ENCODE peak calls at places on chromosome 10, in six cellular contexts. One of them, this sample, is unnamed.
A peak's percentile ranks its signal among the peaks of the same experiment; 100 is the strongest.

GRCh38 chr10:47303866-47304265 is 3.9 kb downstream of the GDF10 start:
- DNase-seq in mesendoderm: no peak
- DNase-seq in right cardiac atrium: no peak
- DNase-seq in WERI-Rb-1: no peak
- DNase-seq in upper lobe of right lung: no peak
- DNase-seq in left ventricle myocardium inferior: no peak
- DNase-seq in this sample: no peak

GRCh38 chr10:110919971-110920881 is 822 bp downstream of the SHOC2 start:
- DNase-seq in mesendoderm: peak; percentile 80
- DNase-seq in right cardiac atrium: peak; percentile 49
- DNase-seq in WERI-Rb-1: peak; percentile 46
- DNase-seq in upper lobe of right lung: peak; percentile 75
- DNase-seq in left ventricle myocardium inferior: no peak
- DNase-seq in this sample: no peak

GRCh38 chr10:77641788-77642397 is 4.3 kb upstream of the KCNMA1 start:
- DNase-seq in mesendoderm: peak; percentile 74
- DNase-seq in right cardiac atrium: peak; percentile 35
- DNase-seq in WERI-Rb-1: peak; percentile 71
- DNase-seq in upper lobe of right lung: no peak
- DNase-seq in left ventricle myocardium inferior: no peak
- DNase-seq in this sample: peak; percentile 88

GRCh38 chr10:50538473-50539398 is 85.0 kb downstream of the SGMS1 start:
- DNase-seq in mesendoderm: no peak
- DNase-seq in right cardiac atrium: peak; percentile 30
- DNase-seq in WERI-Rb-1: no peak
- DNase-seq in upper lobe of right lung: no peak
- DNase-seq in left ventricle myocardium inferior: no peak
- DNase-seq in this sample: no peak

GRCh38 chr10:29807407-29807806 is 172.6 kb upstream of the SVIL start:
- DNase-seq in mesendoderm: no peak
- DNase-seq in right cardiac atrium: no peak
- DNase-seq in WERI-Rb-1: no peak
- DNase-seq in upper lobe of right lung: no peak
- DNase-seq in left ventricle myocardium inferior: no peak
- DNase-seq in this sample: no peak

GRCh38 chr10:69491611-69492010 is 40.3 kb downstream of the TSPAN15 start:
- DNase-seq in mesendoderm: no peak
- DNase-seq in right cardiac atrium: no peak
- DNase-seq in WERI-Rb-1: no peak
- DNase-seq in upper lobe of right lung: peak; percentile 55
- DNase-seq in left ventricle myocardium inferior: no peak
- DNase-seq in this sample: peak; percentile 47

GRCh38 chr10:12445701-12446334 is 96.5 kb downstream of the CAMK1D start:
- DNase-seq in mesendoderm: no peak
- DNase-seq in right cardiac atrium: no peak
- DNase-seq in WERI-Rb-1: no peak
- DNase-seq in upper lobe of right lung: no peak
- DNase-seq in left ventricle myocardium inferior: no peak
- DNase-seq in this sample: no peak

GRCh38 chr10:52383088-52383487 is 69.0 kb downstream of the DKK1 start:
- DNase-seq in mesendoderm: no peak
- DNase-seq in right cardiac atrium: no peak
- DNase-seq in WERI-Rb-1: no peak
- DNase-seq in upper lobe of right lung: no peak
- DNase-seq in left ventricle myocardium inferior: no peak
- DNase-seq in this sample: no peak

GRCh38 chr10:22816298-22816653 is 101.9 kb upstream of the PIP4K2A start:
- DNase-seq in mesendoderm: no peak
- DNase-seq in right cardiac atrium: no peak
- DNase-seq in WERI-Rb-1: no peak
- DNase-seq in upper lobe of right lung: no peak
- DNase-seq in left ventricle myocardium inferior: no peak
- DNase-seq in this sample: peak; percentile 31

GRCh38 chr10:70668454-70668970 is 3.8 kb upstream of the ADAMTS14 start:
- DNase-seq in mesendoderm: no peak
- DNase-seq in right cardiac atrium: no peak
- DNase-seq in WERI-Rb-1: no peak
- DNase-seq in upper lobe of right lung: no peak
- DNase-seq in left ventricle myocardium inferior: no peak
- DNase-seq in this sample: no peak

GRCh38 chr10:35195361-35196306 is 69.0 kb downstream of the CREM start:
- DNase-seq in mesendoderm: peak; percentile 92
- DNase-seq in right cardiac atrium: peak; percentile 77
- DNase-seq in WERI-Rb-1: peak; percentile 55
- DNase-seq in upper lobe of right lung: no peak
- DNase-seq in left ventricle myocardium inferior: peak; percentile 41
- DNase-seq in this sample: peak; percentile 53

GRCh38 chr10:83562381-83562780 is 576.9 kb upstream of the GHITM start:
- DNase-seq in mesendoderm: peak; percentile 65
- DNase-seq in right cardiac atrium: no peak
- DNase-seq in WERI-Rb-1: no peak
- DNase-seq in upper lobe of right lung: no peak
- DNase-seq in left ventricle myocardium inferior: no peak
- DNase-seq in this sample: no peak

GRCh38 chr10:49298990-49299815 is at the start of gene C10orf71:
- DNase-seq in mesendoderm: peak; percentile 64
- DNase-seq in right cardiac atrium: no peak
- DNase-seq in WERI-Rb-1: no peak
- DNase-seq in upper lobe of right lung: no peak
- DNase-seq in left ventricle myocardium inferior: peak; percentile 38
- DNase-seq in this sample: no peak

GRCh38 chr10:99711129-99711719 is 20.7 kb downstream of the COX15 start:
- DNase-seq in mesendoderm: peak; percentile 59
- DNase-seq in right cardiac atrium: no peak
- DNase-seq in WERI-Rb-1: peak; percentile 33
- DNase-seq in upper lobe of right lung: no peak
- DNase-seq in left ventricle myocardium inferior: no peak
- DNase-seq in this sample: no peak

GRCh38 chr10:70575874-70576802 is 26.4 kb downstream of the PRF1 start:
- DNase-seq in mesendoderm: peak; percentile 26
- DNase-seq in right cardiac atrium: peak; percentile 57
- DNase-seq in WERI-Rb-1: no peak
- DNase-seq in upper lobe of right lung: peak; percentile 73
- DNase-seq in left ventricle myocardium inferior: peak; percentile 57
- DNase-seq in this sample: no peak

GRCh38 chr10:130141878-130142277 is 5.7 kb downstream of the GLRX3 start:
- DNase-seq in mesendoderm: peak; percentile 52
- DNase-seq in right cardiac atrium: no peak
- DNase-seq in WERI-Rb-1: no peak
- DNase-seq in upper lobe of right lung: no peak
- DNase-seq in left ventricle myocardium inferior: no peak
- DNase-seq in this sample: no peak

GRCh38 chr10:14191871-14192270 is 138.9 kb downstream of the FRMD4A start:
- DNase-seq in mesendoderm: no peak
- DNase-seq in right cardiac atrium: no peak
- DNase-seq in WERI-Rb-1: no peak
- DNase-seq in upper lobe of right lung: no peak
- DNase-seq in left ventricle myocardium inferior: no peak
- DNase-seq in this sample: no peak

GRCh38 chr10:120052964-120053363 is 160.4 kb downstream of the SEC23IP start:
- DNase-seq in mesendoderm: no peak
- DNase-seq in right cardiac atrium: no peak
- DNase-seq in WERI-Rb-1: no peak
- DNase-seq in upper lobe of right lung: no peak
- DNase-seq in left ventricle myocardium inferior: no peak
- DNase-seq in this sample: no peak

GRCh38 chr10:93542358-93542791 is 24.1 kb upstream of the FFAR4 start:
- DNase-seq in mesendoderm: no peak
- DNase-seq in right cardiac atrium: peak; percentile 69
- DNase-seq in WERI-Rb-1: peak; percentile 98
- DNase-seq in upper lobe of right lung: no peak
- DNase-seq in left ventricle myocardium inferior: peak; percentile 71
- DNase-seq in this sample: no peak

GRCh38 chr10:15571570-15571969 is 148.2 kb downstream of the ITGA8 start:
- DNase-seq in mesendoderm: no peak
- DNase-seq in right cardiac atrium: peak; percentile 54
- DNase-seq in WERI-Rb-1: no peak
- DNase-seq in upper lobe of right lung: no peak
- DNase-seq in left ventricle myocardium inferior: peak; percentile 49
- DNase-seq in this sample: no peak

GRCh38 chr10:119079572-119080520 is 771 bp downstream of the EIF3A start:
- DNase-seq in mesendoderm: peak; percentile 76
- DNase-seq in right cardiac atrium: peak; percentile 79
- DNase-seq in WERI-Rb-1: peak; percentile 54
- DNase-seq in upper lobe of right lung: peak; percentile 93
- DNase-seq in left ventricle myocardium inferior: peak; percentile 73
- DNase-seq in this sample: peak; percentile 84

DNA sequence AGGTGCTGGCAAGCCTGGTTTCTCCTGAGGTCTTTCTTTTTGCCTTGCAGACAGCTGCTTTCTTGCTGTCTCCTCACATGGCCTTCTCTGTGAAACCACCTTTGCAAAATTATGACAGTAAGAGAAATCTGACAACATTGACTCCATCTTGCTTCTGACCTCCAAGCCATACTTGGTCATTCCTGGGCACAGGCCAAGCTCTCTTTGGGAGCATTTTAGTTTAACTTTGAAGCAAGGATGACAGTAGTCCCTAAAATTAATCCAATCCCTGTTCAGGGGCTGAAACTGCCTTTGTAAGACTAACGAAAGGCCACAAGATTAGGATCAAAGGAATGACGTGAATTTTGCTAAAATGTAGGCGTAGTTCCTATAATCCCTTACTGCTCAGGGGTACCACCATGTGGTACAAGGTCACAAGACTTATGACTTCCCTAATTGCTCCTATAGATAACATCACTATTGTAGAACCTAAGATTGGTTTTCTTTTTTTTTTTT is 25.1 kb upstream of the NRBF2 start:
- DNase-seq in mesendoderm: no peak
- DNase-seq in right cardiac atrium: no peak
- DNase-seq in WERI-Rb-1: no peak
- DNase-seq in upper lobe of right lung: no peak
- DNase-seq in left ventricle myocardium inferior: no peak
- DNase-seq in this sample: no peak
- H3K4me3 ChIP-seq in mesendoderm: no peak overlapping the region
- H3K4me3 ChIP-seq in right cardiac atrium: no peak overlapping the region
- H3K4me3 ChIP-seq in WERI-Rb-1: no peak overlapping the region
- H3K4me3 ChIP-seq in upper lobe of right lung: no peak overlapping the region
- H3K4me3 ChIP-seq in left ventricle myocardium inferior: no peak overlapping the region
- H3K4me3 ChIP-seq in this sample: no peak overlapping the region

DNA sequence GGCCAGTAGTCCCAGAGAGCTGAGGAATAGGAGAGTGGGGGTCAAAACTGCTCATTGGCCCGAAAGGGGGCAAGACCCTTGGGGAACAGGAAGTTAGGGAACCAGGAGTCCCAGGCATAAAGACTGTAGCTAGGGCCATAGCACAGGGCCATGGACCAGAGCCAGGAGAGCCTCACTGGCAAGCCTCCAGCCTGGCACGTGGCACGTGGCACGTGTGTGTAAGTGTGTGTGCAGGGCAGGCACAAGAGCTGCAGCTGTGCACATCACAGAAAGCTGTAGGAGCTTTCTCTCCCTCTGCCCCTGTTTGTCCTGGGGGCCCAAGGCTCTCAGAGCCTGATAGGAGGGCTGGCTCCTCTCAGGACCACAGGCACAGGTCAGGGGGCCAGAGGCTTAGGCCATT is 47.8 kb upstream of the SLF2 start:
- DNase-seq in mesendoderm: no peak
- DNase-seq in right cardiac atrium: no peak
- DNase-seq in WERI-Rb-1: no peak
- DNase-seq in upper lobe of right lung: no peak
- DNase-seq in left ventricle myocardium inferior: no peak
- DNase-seq in this sample: no peak
- H3K27me3 ChIP-seq in mesendoderm: peaks cover 8% of the 10 kb centered on the region
- H3K27me3 ChIP-seq in right cardiac atrium: no peaks in the 10 kb centered on the region
- H3K27me3 ChIP-seq in WERI-Rb-1: peaks cover 43% of the 10 kb centered on the region
- H3K27me3 ChIP-seq in upper lobe of right lung: peaks cover 23% of the 10 kb centered on the region
- H3K27me3 ChIP-seq in left ventricle myocardium inferior: peaks cover 89% of the 10 kb centered on the region
- H3K27me3 ChIP-seq in this sample: no peaks in the 10 kb centered on the region

GRCh38 chr10:132712698-132713232 is 73.2 kb downstream of the NKX6-2 start:
- DNase-seq in mesendoderm: no peak
- DNase-seq in right cardiac atrium: no peak
- DNase-seq in WERI-Rb-1: no peak
- DNase-seq in upper lobe of right lung: no peak
- DNase-seq in left ventricle myocardium inferior: peak; percentile 7
- DNase-seq in this sample: no peak
- H3K27ac ChIP-seq in mesendoderm: no peak overlapping the region
- H3K27ac ChIP-seq in right cardiac atrium: no peak overlapping the region
- H3K27ac ChIP-seq in WERI-Rb-1: no peak overlapping the region
- H3K27ac ChIP-seq in upper lobe of right lung: no peak overlapping the region
- H3K27ac ChIP-seq in left ventricle myocardium inferior: no peak overlapping the region
- H3K27ac ChIP-seq in this sample: no peak overlapping the region

DNA sequence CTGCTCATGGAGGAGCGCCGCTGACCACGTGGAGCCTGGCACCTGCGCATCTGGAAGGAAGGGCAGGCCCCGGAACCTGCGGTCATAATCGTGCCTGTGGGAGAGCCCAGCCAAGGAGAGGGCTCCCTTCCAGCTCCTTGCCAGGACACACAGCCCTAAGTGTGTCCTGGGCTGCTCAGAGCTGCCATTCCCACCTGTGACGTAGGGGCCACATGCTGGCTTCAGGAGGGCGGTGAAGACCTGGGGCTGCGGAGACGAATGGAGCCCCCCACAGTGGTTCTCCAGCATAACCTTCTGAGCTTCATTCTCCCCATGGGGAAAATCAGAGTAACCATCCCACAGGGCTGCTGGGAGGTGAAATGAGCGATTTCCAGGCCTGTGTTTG is 127.6 kb upstream of the CHST15 start:
- DNase-seq in mesendoderm: no peak
- DNase-seq in right cardiac atrium: no peak
- DNase-seq in WERI-Rb-1: no peak
- DNase-seq in upper lobe of right lung: no peak
- DNase-seq in left ventricle myocardium inferior: no peak
- DNase-seq in this sample: no peak
- H3K4me3 ChIP-seq in mesendoderm: no peak overlapping the region
- H3K4me3 ChIP-seq in right cardiac atrium: no peak overlapping the region
- H3K4me3 ChIP-seq in WERI-Rb-1: no peak overlapping the region
- H3K4me3 ChIP-seq in upper lobe of right lung: no peak overlapping the region
- H3K4me3 ChIP-seq in left ventricle myocardium inferior: peak overlapping the region; percentile 55
- H3K4me3 ChIP-seq in this sample: no peak overlapping the region

DNA sequence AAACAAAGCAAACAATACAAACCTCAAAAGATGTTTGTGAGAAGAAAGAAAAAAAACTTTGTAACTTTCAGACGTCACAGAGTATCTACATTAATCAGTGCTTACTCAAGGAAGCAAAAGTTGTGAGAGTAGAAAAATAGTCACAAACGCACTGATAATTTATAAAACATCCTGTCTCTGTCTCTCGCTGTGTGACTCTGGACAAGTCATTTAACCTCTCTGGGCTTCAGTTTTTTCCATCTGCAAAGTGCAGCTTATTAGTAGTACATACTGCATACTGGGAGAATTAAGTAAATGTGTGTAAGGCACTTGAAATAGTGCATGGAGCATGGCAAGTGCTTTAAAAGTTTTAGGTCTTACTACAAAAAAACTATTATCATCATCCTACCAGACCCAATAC is 3.8 kb downstream of the ARHGAP12 start:
- DNase-seq in mesendoderm: no peak
- DNase-seq in right cardiac atrium: no peak
- DNase-seq in WERI-Rb-1: no peak
- DNase-seq in upper lobe of right lung: no peak
- DNase-seq in left ventricle myocardium inferior: no peak
- DNase-seq in this sample: no peak
- H3K27me3 ChIP-seq in mesendoderm: no peaks in the 10 kb centered on the region
- H3K27me3 ChIP-seq in right cardiac atrium: no peaks in the 10 kb centered on the region
- H3K27me3 ChIP-seq in WERI-Rb-1: no peaks in the 10 kb centered on the region
- H3K27me3 ChIP-seq in upper lobe of right lung: no peaks in the 10 kb centered on the region
- H3K27me3 ChIP-seq in left ventricle myocardium inferior: no peaks in the 10 kb centered on the region
- H3K27me3 ChIP-seq in this sample: no peaks in the 10 kb centered on the region

This sample was measured in ascending aorta.